ENCODE peak calls at places on chromosomes 7 and 10, in five cellular contexts. K, X, T, Z and P are unnamed samples.

GRCh38 chr10:86062151-86062550 is 304.4 kb downstream of the GRID1 start:
- DNase-seq in K (no peak), X (no peak), T (no peak), Z (no peak), P (no peak)

GRCh38 chr7:155467846-155468821 is 10.2 kb downstream of the EN2 start:
- DNase-seq in K (no peak), X (no peak), T (no peak), Z (no peak), P (no peak)

GRCh38 chr10:62632071-62632809 is 172.3 kb upstream of the ADO start:
- DNase-seq in K (no peak), X (no peak), T (no peak), Z (peak), P (no peak)

GRCh38 chr10:118799779-118800178 is 45.0 kb upstream of the CACUL1 start:
- DNase-seq in K (no peak), X (no peak), T (peak), Z (no peak), P (no peak)

GRCh38 chr7:31788445-31788844 is 101.4 kb downstream of the PPP1R17 start:
- DNase-seq in K (no peak), X (no peak), T (peak), Z (no peak), P (no peak)

GRCh38 chr7:28180364-28181147 is at the start of gene JAZF1:
- DNase-seq in K (no peak), X (peak), T (peak), Z (peak), P (peak)

GRCh38 chr10:24642921-24643678 is 80.6 kb downstream of the ARHGAP21 start:
- DNase-seq in K (peak), X (no peak), T (peak), Z (no peak), P (no peak)

GRCh38 chr7:44384586-44385383 is 59.4 kb upstream of the CAMK2B start:
- DNase-seq in K (no peak), X (no peak), T (no peak), Z (no peak), P (no peak)

GRCh38 chr10:82190432-82191260 is 315.7 kb downstream of the NRG3 start:
- DNase-seq in K (no peak), X (no peak), T (no peak), Z (no peak), P (no peak)

GRCh38 chr10:68327889-68328786 is 3.7 kb upstream of the HNRNPH3 start:
- DNase-seq in K (no peak), X (no peak), T (peak), Z (no peak), P (no peak)

GRCh38 chr7:148587076-148587475 is 3.5 kb upstream of the C7orf33 start:
- DNase-seq in K (no peak), X (no peak), T (no peak), Z (no peak), P (no peak)

GRCh38 chr7:44288811-44289340 is 36.5 kb downstream of the CAMK2B start:
- DNase-seq in K (no peak), X (no peak), T (no peak), Z (no peak), P (no peak)

GRCh38 chr7:8113184-8113583 is 144.6 kb downstream of the GLCCI1 start:
- DNase-seq in K (no peak), X (no peak), T (no peak), Z (no peak), P (no peak)

GRCh38 chr10:48600645-48601505 is 4.0 kb downstream of the ARHGAP22 start:
- DNase-seq in K (no peak), X (no peak), T (no peak), Z (no peak), P (no peak)

GRCh38 chr7:37908221-37908788 is 8.3 kb downstream of the SFRP4 start:
- DNase-seq in K (peak), X (no peak), T (peak), Z (no peak), P (no peak)

GRCh38 chr10:6593140-6593740 is 13.2 kb upstream of the PRKCQ start:
- DNase-seq in K (no peak), X (no peak), T (no peak), Z (no peak), P (no peak)

GRCh38 chr7:80095545-80095944 is 39.1 kb upstream of the GNAI1 start:
- DNase-seq in K (no peak), X (no peak), T (peak), Z (no peak), P (no peak)

GRCh38 chr10:43203491-43204393 is 63.1 kb downstream of the RASGEF1A start:
- DNase-seq in K (no peak), X (no peak), T (no peak), Z (peak), P (peak)

GRCh38 chr7:48255046-48255445 is 83.8 kb downstream of the ABCA13 start:
- DNase-seq in K (no peak), X (no peak), T (peak), Z (no peak), P (no peak)

GRCh38 chr7:77383333-77383740 is 32.8 kb downstream of the GSAP start:
- DNase-seq in K (no peak), X (no peak), T (peak), Z (no peak), P (no peak)

GRCh38 chr10:117461766-117462423 is 80.7 kb upstream of the EMX2 start:
- DNase-seq in K (peak), X (no peak), T (peak), Z (no peak), P (no peak)

GRCh38 chr10:48243487-48243886 is 31.0 kb downstream of the FRMPD2 start:
- DNase-seq in K (no peak), X (no peak), T (no peak), Z (no peak), P (no peak)

GRCh38 chr10:3077940-3078630 is 10.7 kb downstream of the PFKP start:
- DNase-seq in K (no peak), X (no peak), T (peak), Z (no peak), P (no peak)

GRCh38 chr7:134826105-134826504 is 46.7 kb downstream of the CALD1 start:
- DNase-seq in K (no peak), X (no peak), T (peak), Z (no peak), P (no peak)

GRCh38 chr10:6721480-6721879 is 141.4 kb upstream of the PRKCQ start:
- DNase-seq in K (no peak), X (no peak), T (peak), Z (no peak), P (no peak)

GRCh38 chr10:132965411-132966057 is 23.2 kb upstream of the CFAP46 start:
- DNase-seq in K (no peak), X (no peak), T (no peak), Z (no peak), P (no peak)

GRCh38 chr7:47210283-47210854 is 371.5 kb downstream of the TNS3 start:
- DNase-seq in K (no peak), X (no peak), T (no peak), Z (no peak), P (no peak)

GRCh38 chr7:2968176-2968575 is 75.5 kb downstream of the CARD11 start:
- DNase-seq in K (no peak), X (no peak), T (no peak), Z (no peak), P (no peak)

GRCh38 chr7:3193721-3194120 is 107.3 kb upstream of the SDK1 start:
- DNase-seq in K (no peak), X (no peak), T (no peak), Z (no peak), P (no peak)

GRCh38 chr7:43112088-43112940 is at the start of gene HECW1:
- DNase-seq in K (no peak), X (no peak), T (no peak), Z (no peak), P (no peak)

GRCh38 chr10:8543361-8544056 is 489.0 kb downstream of the GATA3 start:
- DNase-seq in K (no peak), X (no peak), T (no peak), Z (no peak), P (no peak)

GRCh38 chr7:29434405-29434804 is 129.2 kb upstream of the PRR15 start:
- DNase-seq in K (no peak), X (no peak), T (no peak), Z (no peak), P (no peak)

GRCh38 chr7:44158060-44158872 is 17.1 kb upstream of the MYL7 start:
- DNase-seq in K (no peak), X (no peak), T (no peak), Z (no peak), P (no peak)

GRCh38 chr7:129559564-129559963 is 52.0 kb upstream of the NRF1 start:
- DNase-seq in K (no peak), X (no peak), T (no peak), Z (no peak), P (no peak)

GRCh38 chr7:73715648-73716317 is 3.7 kb downstream of the STX1A start:
- DNase-seq in K (peak), X (no peak), T (peak), Z (peak), P (no peak)

GRCh38 chr7:122352454-122352853 is 47.9 kb upstream of the FEZF1 start:
- DNase-seq in K (no peak), X (no peak), T (no peak), Z (no peak), P (no peak)

GRCh38 chr7:767941-768729 is 41.1 kb upstream of the PRKAR1B start:
- DNase-seq in K (no peak), X (no peak), T (peak), Z (no peak), P (no peak)

GRCh38 chr7:96414931-96415292 is 93.0 kb upstream of the SLC25A13 start:
- DNase-seq in K (no peak), X (peak), T (peak), Z (peak), P (peak)